ENCODE peak calls at places on chromosomes 12 and 14, in nine cellular contexts. One of them, this sample, is unnamed.

GRCh38 chr12:58249610-58250009 is 308.2 kb downstream of the ATP23 start:
- DNase-seq in colonic mucosa: no peak
- DNase-seq in mucosa of descending colon: no peak
- DNase-seq in fibroblast of pulmonary artery: no peak
- DNase-seq in GM20000: no peak
- DNase-seq in GM13976: no peak
- DNase-seq in foreskin fibroblast: no peak
- DNase-seq in endothelial cell: no peak
- DNase-seq in Panc1: no peak
- DNase-seq in this sample: no peak

GRCh38 chr12:26088999-26089398 is 35.8 kb downstream of the BHLHE41 start:
- DNase-seq in foreskin fibroblast: no peak
- DNase-seq in GM13976: peak; percentile 49
- DNase-seq in GM20000: peak; percentile 52
- DNase-seq in mucosa of descending colon: no peak
- DNase-seq in endothelial cell: no peak
- DNase-seq in colonic mucosa: no peak
- DNase-seq in Panc1: no peak
- DNase-seq in fibroblast of pulmonary artery: no peak
- DNase-seq in this sample: peak; percentile 74

GRCh38 chr14:100448376-100448775 is 125.2 kb downstream of the SLC25A47 start:
- DNase-seq in mucosa of descending colon: no peak
- DNase-seq in foreskin fibroblast: no peak
- DNase-seq in Panc1: no peak
- DNase-seq in GM20000: no peak
- DNase-seq in GM13976: no peak
- DNase-seq in fibroblast of pulmonary artery: no peak
- DNase-seq in colonic mucosa: no peak
- DNase-seq in endothelial cell: no peak
- DNase-seq in this sample: no peak

GRCh38 chr14:52380294-52380693 is 66.2 kb downstream of the PTGER2 start:
- DNase-seq in GM20000: peak; percentile 51
- DNase-seq in Panc1: no peak
- DNase-seq in mucosa of descending colon: no peak
- DNase-seq in GM13976: peak; percentile 46
- DNase-seq in colonic mucosa: no peak
- DNase-seq in foreskin fibroblast: peak; percentile 72
- DNase-seq in fibroblast of pulmonary artery: peak; percentile 12
- DNase-seq in endothelial cell: no peak
- DNase-seq in this sample: peak; percentile 10

GRCh38 chr12:85016423-85016822 is 19.7 kb downstream of the TSPAN19 start:
- DNase-seq in colonic mucosa: no peak
- DNase-seq in foreskin fibroblast: peak; percentile 97
- DNase-seq in endothelial cell: no peak
- DNase-seq in GM13976: no peak
- DNase-seq in mucosa of descending colon: no peak
- DNase-seq in fibroblast of pulmonary artery: peak; percentile 97
- DNase-seq in GM20000: no peak
- DNase-seq in Panc1: peak; percentile 24
- DNase-seq in this sample: no peak

GRCh38 chr14:74955229-74955999 is at the start of gene PGF:
- DNase-seq in endothelial cell: peak; percentile 68
- DNase-seq in foreskin fibroblast: no peak
- DNase-seq in GM13976: peak; percentile 75
- DNase-seq in GM20000: peak; percentile 77
- DNase-seq in colonic mucosa: peak; percentile 78
- DNase-seq in Panc1: no peak
- DNase-seq in fibroblast of pulmonary artery: peak; percentile 44
- DNase-seq in mucosa of descending colon: peak; percentile 75
- DNase-seq in this sample: no peak

GRCh38 chr12:118448341-118448740 is 72.0 kb downstream of the SUDS3 start:
- DNase-seq in GM20000: no peak
- DNase-seq in GM13976: no peak
- DNase-seq in mucosa of descending colon: no peak
- DNase-seq in endothelial cell: no peak
- DNase-seq in colonic mucosa: no peak
- DNase-seq in foreskin fibroblast: no peak
- DNase-seq in fibroblast of pulmonary artery: no peak
- DNase-seq in Panc1: no peak
- DNase-seq in this sample: no peak

GRCh38 chr14:100389497-100390104 is 66.5 kb downstream of the SLC25A47 start:
- DNase-seq in colonic mucosa: peak; percentile 79
- DNase-seq in GM20000: no peak
- DNase-seq in Panc1: no peak
- DNase-seq in fibroblast of pulmonary artery: no peak
- DNase-seq in mucosa of descending colon: no peak
- DNase-seq in foreskin fibroblast: no peak
- DNase-seq in GM13976: no peak
- DNase-seq in endothelial cell: no peak
- DNase-seq in this sample: no peak

GRCh38 chr12:105846331-105846730 is 292.4 kb downstream of the NUAK1 start:
- DNase-seq in GM13976: no peak
- DNase-seq in colonic mucosa: no peak
- DNase-seq in Panc1: no peak
- DNase-seq in mucosa of descending colon: no peak
- DNase-seq in endothelial cell: no peak
- DNase-seq in GM20000: no peak
- DNase-seq in foreskin fibroblast: no peak
- DNase-seq in fibroblast of pulmonary artery: no peak
- DNase-seq in this sample: no peak

GRCh38 chr12:96908170-96908675 is 1.2 kb downstream of the NEDD1 start:
- DNase-seq in colonic mucosa: no peak
- DNase-seq in fibroblast of pulmonary artery: no peak
- DNase-seq in GM13976: peak; percentile 59
- DNase-seq in foreskin fibroblast: no peak
- DNase-seq in mucosa of descending colon: no peak
- DNase-seq in GM20000: peak; percentile 54
- DNase-seq in endothelial cell: no peak
- DNase-seq in Panc1: no peak
- DNase-seq in this sample: no peak

GRCh38 chr14:88044129-88044727 is 39.3 kb downstream of the GPR65 start:
- DNase-seq in GM13976: no peak
- DNase-seq in GM20000: no peak
- DNase-seq in endothelial cell: no peak
- DNase-seq in Panc1: no peak
- DNase-seq in colonic mucosa: no peak
- DNase-seq in fibroblast of pulmonary artery: no peak
- DNase-seq in mucosa of descending colon: no peak
- DNase-seq in foreskin fibroblast: no peak
- DNase-seq in this sample: no peak

GRCh38 chr14:40213701-40214100 is 781.5 kb upstream of the FBXO33 start:
- DNase-seq in endothelial cell: no peak
- DNase-seq in colonic mucosa: no peak
- DNase-seq in foreskin fibroblast: no peak
- DNase-seq in GM13976: no peak
- DNase-seq in Panc1: no peak
- DNase-seq in GM20000: no peak
- DNase-seq in fibroblast of pulmonary artery: no peak
- DNase-seq in mucosa of descending colon: no peak
- DNase-seq in this sample: no peak

GRCh38 chr14:21494902-21495762 is 16.0 kb downstream of the METTL3 start:
- DNase-seq in GM13976: no peak
- DNase-seq in endothelial cell: no peak
- DNase-seq in GM20000: no peak
- DNase-seq in Panc1: no peak
- DNase-seq in fibroblast of pulmonary artery: peak; percentile 58
- DNase-seq in foreskin fibroblast: peak; percentile 21
- DNase-seq in mucosa of descending colon: no peak
- DNase-seq in colonic mucosa: no peak
- DNase-seq in this sample: no peak

GRCh38 chr12:78571953-78572352 is 292.6 kb upstream of the SYT1 start:
- DNase-seq in endothelial cell: no peak
- DNase-seq in colonic mucosa: no peak
- DNase-seq in GM20000: no peak
- DNase-seq in fibroblast of pulmonary artery: no peak
- DNase-seq in GM13976: no peak
- DNase-seq in Panc1: no peak
- DNase-seq in foreskin fibroblast: no peak
- DNase-seq in mucosa of descending colon: no peak
- DNase-seq in this sample: no peak

GRCh38 chr12:4134434-4134762 is 139.2 kb upstream of the CCND2 start:
- DNase-seq in GM13976: no peak
- DNase-seq in GM20000: no peak
- DNase-seq in endothelial cell: no peak
- DNase-seq in fibroblast of pulmonary artery: no peak
- DNase-seq in mucosa of descending colon: no peak
- DNase-seq in colonic mucosa: no peak
- DNase-seq in Panc1: no peak
- DNase-seq in foreskin fibroblast: no peak
- DNase-seq in this sample: no peak

GRCh38 chr12:54139030-54139429 is 49.8 kb downstream of the SMUG1 start:
- DNase-seq in colonic mucosa: no peak
- DNase-seq in fibroblast of pulmonary artery: no peak
- DNase-seq in Panc1: no peak
- DNase-seq in mucosa of descending colon: no peak
- DNase-seq in GM20000: no peak
- DNase-seq in foreskin fibroblast: peak; percentile 37
- DNase-seq in GM13976: no peak
- DNase-seq in endothelial cell: no peak
- DNase-seq in this sample: no peak

GRCh38 chr12:54134850-54135249 is 53.9 kb downstream of the SMUG1 start:
- DNase-seq in endothelial cell: no peak
- DNase-seq in foreskin fibroblast: no peak
- DNase-seq in mucosa of descending colon: no peak
- DNase-seq in fibroblast of pulmonary artery: no peak
- DNase-seq in GM13976: no peak
- DNase-seq in GM20000: no peak
- DNase-seq in colonic mucosa: no peak
- DNase-seq in Panc1: no peak
- DNase-seq in this sample: no peak

GRCh38 chr12:54135621-54136027 is 53.2 kb downstream of the SMUG1 start:
- DNase-seq in foreskin fibroblast: no peak
- DNase-seq in GM13976: no peak
- DNase-seq in fibroblast of pulmonary artery: no peak
- DNase-seq in endothelial cell: no peak
- DNase-seq in Panc1: no peak
- DNase-seq in GM20000: no peak
- DNase-seq in mucosa of descending colon: no peak
- DNase-seq in colonic mucosa: no peak
- DNase-seq in this sample: no peak

GRCh38 chr12:54138219-54138618 is 50.6 kb downstream of the SMUG1 start:
- DNase-seq in GM13976: no peak
- DNase-seq in colonic mucosa: no peak
- DNase-seq in Panc1: no peak
- DNase-seq in foreskin fibroblast: no peak
- DNase-seq in mucosa of descending colon: no peak
- DNase-seq in GM20000: no peak
- DNase-seq in endothelial cell: no peak
- DNase-seq in fibroblast of pulmonary artery: no peak
- DNase-seq in this sample: no peak

DNA sequence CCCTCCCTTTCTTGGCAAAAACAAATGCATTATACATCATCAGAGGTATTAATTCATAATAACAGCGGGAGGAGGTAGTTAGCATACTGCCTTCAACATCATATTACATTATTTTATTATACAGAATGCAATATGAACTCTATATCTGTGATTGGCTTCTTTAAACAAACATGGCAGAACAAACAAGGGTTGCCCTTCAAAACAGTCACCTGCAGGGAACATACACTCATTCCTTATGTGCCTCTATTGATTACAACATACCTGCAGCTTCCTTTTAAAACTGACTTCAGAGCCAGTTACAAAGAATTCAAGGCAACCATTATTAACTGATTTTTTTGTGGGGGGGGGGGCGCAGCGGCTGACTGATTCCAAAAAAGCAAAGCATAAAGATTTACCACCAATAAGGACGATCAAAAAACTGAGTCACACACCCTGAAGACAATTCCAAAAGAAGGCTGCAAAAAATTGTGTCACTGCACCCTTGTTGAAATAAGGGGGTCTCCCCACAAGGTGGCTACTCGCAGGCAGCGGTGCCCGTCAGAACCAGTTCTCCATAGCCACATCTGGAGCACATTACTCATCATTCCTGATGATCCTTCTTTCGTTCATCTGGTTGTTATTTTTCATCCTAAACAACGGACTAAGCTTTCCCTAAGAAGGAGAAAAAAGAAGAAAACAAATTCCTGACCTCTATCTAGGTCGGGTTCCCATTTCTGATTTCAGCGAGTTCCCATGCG is 51.8 kb downstream of the SMUG1 start:
- DNase-seq in fibroblast of pulmonary artery: no peak
- DNase-seq in Panc1: no peak
- DNase-seq in mucosa of descending colon: no peak
- DNase-seq in endothelial cell: no peak
- DNase-seq in colonic mucosa: no peak
- DNase-seq in GM13976: no peak
- DNase-seq in foreskin fibroblast: peak; percentile 46
- DNase-seq in GM20000: no peak
- DNase-seq in this sample: no peak
- TF ChIP-seq CTCF in fibroblast of pulmonary artery: no peak
- TF ChIP-seq CTCF in Panc1: no peak
- TF ChIP-seq CTCF in mucosa of descending colon: no peak
- TF ChIP-seq CTCF in endothelial cell: no peak
- TF ChIP-seq CTCF in colonic mucosa: no peak
- TF ChIP-seq CTCF in GM13976: no peak
- TF ChIP-seq CTCF in foreskin fibroblast: peak; percentile 10
- TF ChIP-seq CTCF in GM20000: no peak
- TF ChIP-seq CTCF in this sample: no peak

GRCh38 chr12:121089031-121089812 is 43.5 kb upstream of the P2RX7 start:
- DNase-seq in mucosa of descending colon: no peak
- DNase-seq in endothelial cell: no peak
- DNase-seq in Panc1: no peak
- DNase-seq in colonic mucosa: no peak
- DNase-seq in GM20000: peak; percentile 19
- DNase-seq in fibroblast of pulmonary artery: no peak
- DNase-seq in foreskin fibroblast: no peak
- DNase-seq in GM13976: no peak
- DNase-seq in this sample: no peak
- TF ChIP-seq CTCF in mucosa of descending colon: no peak
- TF ChIP-seq CTCF in endothelial cell: no peak
- TF ChIP-seq CTCF in Panc1: no peak
- TF ChIP-seq CTCF in colonic mucosa: no peak
- TF ChIP-seq CTCF in GM20000: no peak
- TF ChIP-seq CTCF in fibroblast of pulmonary artery: no peak
- TF ChIP-seq CTCF in foreskin fibroblast: no peak
- TF ChIP-seq CTCF in GM13976: no peak
- TF ChIP-seq CTCF in this sample: peak; percentile 26

GRCh38 chr12:125070117-125070516 is 4.9 kb downstream of the AACS start:
- DNase-seq in mucosa of descending colon: no peak
- DNase-seq in Panc1: no peak
- DNase-seq in endothelial cell: no peak
- DNase-seq in colonic mucosa: no peak
- DNase-seq in foreskin fibroblast: no peak
- DNase-seq in GM20000: no peak
- DNase-seq in GM13976: no peak
- DNase-seq in fibroblast of pulmonary artery: peak; percentile 14
- DNase-seq in this sample: no peak
- TF ChIP-seq CTCF in mucosa of descending colon: no peak
- TF ChIP-seq CTCF in Panc1: no peak
- TF ChIP-seq CTCF in endothelial cell: no peak
- TF ChIP-seq CTCF in colonic mucosa: no peak
- TF ChIP-seq CTCF in foreskin fibroblast: no peak
- TF ChIP-seq CTCF in GM20000: no peak
- TF ChIP-seq CTCF in GM13976: no peak
- TF ChIP-seq CTCF in fibroblast of pulmonary artery: no peak
- TF ChIP-seq CTCF in this sample: no peak

DNA sequence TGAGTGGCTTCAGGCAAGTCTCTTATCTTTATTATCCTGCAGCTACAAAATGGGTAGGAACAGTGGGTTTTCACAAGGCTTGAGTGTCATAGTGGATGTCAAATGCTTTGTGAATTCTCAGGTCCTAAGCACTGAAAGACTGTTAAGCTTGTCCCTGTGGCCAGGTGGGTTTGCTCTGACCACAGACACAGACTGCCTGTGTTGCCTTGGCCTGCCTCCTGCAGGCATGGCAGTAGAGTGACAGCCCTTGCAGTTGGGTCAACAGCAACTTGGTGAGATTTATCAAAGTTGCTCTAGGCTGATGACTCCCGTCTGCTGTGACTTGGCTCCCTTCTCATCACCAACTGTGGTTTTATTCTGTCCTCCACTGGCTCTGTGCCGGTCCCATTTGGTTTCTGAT is 520.0 kb upstream of the CCDC196 start:
- DNase-seq in colonic mucosa: no peak
- DNase-seq in Panc1: no peak
- DNase-seq in mucosa of descending colon: no peak
- DNase-seq in endothelial cell: no peak
- DNase-seq in fibroblast of pulmonary artery: no peak
- DNase-seq in GM20000: no peak
- DNase-seq in GM13976: no peak
- DNase-seq in foreskin fibroblast: no peak
- DNase-seq in this sample: no peak
- TF ChIP-seq CTCF in colonic mucosa: no peak
- TF ChIP-seq CTCF in Panc1: no peak
- TF ChIP-seq CTCF in mucosa of descending colon: no peak
- TF ChIP-seq CTCF in endothelial cell: no peak
- TF ChIP-seq CTCF in fibroblast of pulmonary artery: no peak
- TF ChIP-seq CTCF in GM20000: no peak
- TF ChIP-seq CTCF in GM13976: no peak
- TF ChIP-seq CTCF in foreskin fibroblast: no peak
- TF ChIP-seq CTCF in this sample: peak; percentile 28